ENCODE peak calls at places on chromosomes 16 and 17, in five cellular contexts. Y is amniotic epithelial cell, H is GM04503, O is ACHN, C is non-pigmented ciliary epithelial cell. W is an unnamed sample.

GRCh38 chr17:51439395-51440229 is 179.3 kb downstream of the UTP18 start:
- DNase-seq in C (no peak), O (no peak), Y (no peak), H (no peak), W (no peak)

GRCh38 chr17:60901222-60901621 is 223.6 kb downstream of the BCAS3 start:
- DNase-seq in O (no peak), Y (peak), C (no peak), H (no peak), W (no peak)

GRCh38 chr16:66043326-66043725 is 323.2 kb upstream of the CDH5 start:
- DNase-seq in Y (no peak), H (no peak), C (no peak), O (no peak), W (no peak)

GRCh38 chr17:81514485-81514734 is 1.8 kb upstream of the ACTG1 start:
- DNase-seq in Y (no peak), H (no peak), O (no peak), C (no peak), W (no peak)

GRCh38 chr16:15636392-15636873 is 6.5 kb downstream of the MARF1 start:
- DNase-seq in H (no peak), C (no peak), Y (no peak), O (no peak), W (no peak)

GRCh38 chr16:69892378-69892777 is 58.8 kb upstream of the CLEC18A start:
- DNase-seq in H (no peak), O (no peak), Y (no peak), C (no peak), W (no peak)

GRCh38 chr16:7597677-7598076 is 265.0 kb downstream of the RBFOX1 start:
- DNase-seq in C (no peak), H (no peak), Y (no peak), O (peak), W (no peak)

GRCh38 chr16:61313931-61314330 is 722.3 kb downstream of the CDH8 start:
- DNase-seq in H (no peak), O (no peak), Y (no peak), C (no peak), W (no peak)

GRCh38 chr17:59366773-59367656 is 35.6 kb downstream of the YPEL2 start:
- DNase-seq in Y (peak), H (no peak), O (peak), C (peak), W (no peak)

GRCh38 chr17:6070280-6070894 is at the start of gene WSCD1:
- DNase-seq in H (no peak), Y (no peak), C (no peak), O (peak), W (no peak)

GRCh38 chr16:79261461-79261860 is 339.1 kb downstream of the MAF start:
- DNase-seq in H (no peak), O (peak), Y (no peak), C (no peak), W (no peak)

GRCh38 chr17:81338301-81339179 is 43.4 kb upstream of the SLC38A10 start:
- DNase-seq in Y (no peak), H (no peak), O (no peak), C (no peak), W (no peak)

GRCh38 chr16:85395913-85396878 is 216.9 kb upstream of the GSE1 start:
- DNase-seq in O (no peak), H (no peak), Y (peak), C (no peak), W (no peak)

GRCh38 chr16:53041196-53041977 is 11.3 kb downstream of the CHD9NB start:
- DNase-seq in H (no peak), O (peak), Y (no peak), C (no peak), W (no peak)

GRCh38 chr17:50640701-50641338 is 6.1 kb downstream of the ABCC3 start:
- DNase-seq in C (no peak), Y (peak), O (no peak), H (no peak), W (peak)

GRCh38 chr16:79089735-79090284 is 510.7 kb downstream of the MAF start:
- DNase-seq in O (no peak), Y (no peak), H (no peak), C (no peak), W (no peak)

GRCh38 chr17:69480197-69480596 is 65.7 kb downstream of the MAP2K6 start:
- DNase-seq in Y (no peak), H (no peak), O (no peak), C (no peak), W (no peak)

GRCh38 chr16:89923640-89924297 is 627 bp downstream of the TUBB3 start:
- DNase-seq in Y (no peak), C (no peak), O (no peak), H (no peak), W (no peak)

GRCh38 chr17:50101346-50102163 is 6.4 kb downstream of the PDK2 start:
- DNase-seq in H (no peak), Y (peak), O (peak), C (no peak), W (no peak)

GRCh38 chr16:12535535-12536411 is 267.9 kb downstream of the CPPED1 start:
- DNase-seq in H (no peak), Y (peak), C (no peak), O (peak), W (no peak)

GRCh38 chr17:8289103-8289397 is 580 bp downstream of the RANGRF start:
- DNase-seq in C (no peak), O (no peak), H (no peak), Y (no peak), W (no peak)

GRCh38 chr16:23464196-23464595 is 11.2 kb upstream of the COG7 start:
- DNase-seq in O (no peak), Y (no peak), C (no peak), H (no peak), W (no peak)

GRCh38 chr17:2755941-2756724 is 6.7 kb upstream of the CCDC92B start:
- DNase-seq in Y (no peak), H (no peak), O (no peak), C (no peak), W (no peak)

GRCh38 chr17:78621720-78622490 is 44.7 kb upstream of the DNAH17 start:
- DNase-seq in O (no peak), C (no peak), Y (no peak), H (no peak), W (no peak)

GRCh38 chr17:7667616-7668406 is 17.1 kb downstream of the ATP1B2 start:
- DNase-seq in C (no peak), H (no peak), Y (no peak), O (no peak), W (no peak)

GRCh38 chr17:21400816-21401593 is 24.8 kb downstream of the KCNJ12 start:
- DNase-seq in H (no peak), Y (no peak), C (no peak), O (no peak), W (no peak)

GRCh38 chr17:74815671-74816370 is 39.7 kb upstream of the NAT9 start:
- DNase-seq in H (no peak), C (no peak), O (peak), Y (no peak), W (no peak)

GRCh38 chr17:76772842-76773521 is 35.1 kb downstream of the MFSD11 start:
- DNase-seq in O (peak), C (peak), Y (peak), H (peak), W (no peak)

GRCh38 chr17:68290268-68290954 is 516 bp downstream of the SLC16A6 start:
- DNase-seq in O (no peak), Y (no peak), H (no peak), C (no peak), W (no peak)

GRCh38 chr16:22318690-22319358 is 21.6 kb downstream of the POLR3E start:
- DNase-seq in Y (peak), C (no peak), O (peak), H (no peak), W (no peak)

GRCh38 chr17:6677158-6677831 is 25.7 kb downstream of the C17orf100 start:
- DNase-seq in H (peak), C (no peak), O (no peak), Y (peak), W (no peak)

GRCh38 chr16:84673203-84673535 is 24.9 kb downstream of the KLHL36 start:
- DNase-seq in H (no peak), C (no peak), Y (peak), O (no peak), W (no peak)

GRCh38 chr17:65627108-65627507 is 65.7 kb upstream of the AXIN2 start:
- DNase-seq in O (no peak), C (no peak), H (no peak), Y (no peak), W (no peak)

GRCh38 chr17:35342207-35342744 is 31.1 kb downstream of the SLFN11 start:
- DNase-seq in C (no peak), H (no peak), O (no peak), Y (no peak), W (no peak)

GRCh38 chr17:80899402-80900268 is 92.0 kb upstream of the CHMP6 start:
- DNase-seq in Y (peak), C (no peak), H (no peak), O (peak), W (no peak)

GRCh38 chr16:85717393-85718152 is 28.8 kb upstream of the GINS2 start:
- DNase-seq in C (no peak), H (no peak), O (peak), Y (peak), W (peak)

GRCh38 chr17:4272213-4272975 is 8.6 kb upstream of the ANKFY1 start:
- DNase-seq in C (no peak), H (no peak), O (no peak), Y (no peak), W (no peak)

GRCh38 chr16:84841787-84842300 is 22.1 kb downstream of the CRISPLD2 start:
- DNase-seq in Y (peak), H (no peak), O (no peak), C (no peak), W (no peak)

GRCh38 chr17:45370949-45371413 is 54.2 kb upstream of the MAP3K14 start:
- DNase-seq in O (peak), C (no peak), Y (peak), H (no peak), W (no peak)

GRCh38 chr17:14337596-14338079 is 36.8 kb downstream of the HS3ST3B1 start:
- DNase-seq in Y (no peak), H (no peak), C (no peak), O (no peak), W (no peak)